ENCODE peak calls at places on chromosomes 4 and X, in seven cellular contexts. Y, D, L, R, I, Z and P are unnamed samples.
A peak's percentile ranks its signal among the peaks of the same experiment; 100 is the strongest.

GRCh38 chr4:1337376-1337831 is 9.6 kb upstream of the UVSSA start:
- DNase-seq in Y (no peak), D (no peak), L (no peak), R (no peak), I (no peak), Z (no peak), P (no peak)

GRCh38 chrX:53265771-53266170 is 15.6 kb downstream of the IQSEC2 start:
- DNase-seq in Y (no peak), D (no peak), L (no peak), R (peak; percentile 65), I (no peak), Z (no peak), P (no peak)

GRCh38 chr4:90281956-90282355 is 154.8 kb downstream of the CCSER1 start:
- DNase-seq in Y (no peak), D (no peak), L (no peak), R (no peak), I (no peak), Z (no peak), P (no peak)

GRCh38 chrX:66022742-66023725 is 16.8 kb downstream of the VSIG4 start:
- DNase-seq in Y (peak; percentile 65), D (no peak), L (no peak), R (peak; percentile 6), I (no peak), Z (no peak), P (no peak)

GRCh38 chr4:113003841-113004240 is 45.6 kb upstream of the ANK2 start:
- DNase-seq in Y (no peak), D (no peak), L (no peak), R (no peak), I (no peak), Z (no peak), P (no peak)

GRCh38 chr4:152165146-152165545 is 370.7 kb downstream of the FBXW7 start:
- DNase-seq in Y (no peak), D (no peak), L (no peak), R (no peak), I (no peak), Z (no peak), P (no peak)

GRCh38 chr4:145739840-145740239 is 59.9 kb downstream of the C4orf51 start:
- DNase-seq in Y (no peak), D (no peak), L (no peak), R (peak; percentile 23), I (peak; percentile 82), Z (no peak), P (no peak)

GRCh38 chr4:8522160-8523120 is 57.8 kb upstream of the GPR78 start:
- DNase-seq in Y (no peak), D (no peak), L (no peak), R (no peak), I (no peak), Z (no peak), P (no peak)

GRCh38 chrX:97790850-97791249 is 907.1 kb downstream of the RPA4 start:
- DNase-seq in Y (peak; percentile 44), D (no peak), L (no peak), R (no peak), I (no peak), Z (no peak), P (no peak)

GRCh38 chr4:121898150-121898549 is 27.9 kb upstream of the BBS7 start:
- DNase-seq in Y (peak; percentile 13), D (no peak), L (no peak), R (no peak), I (peak; percentile 22), Z (no peak), P (no peak)

GRCh38 chr4:129446074-129446473 is 350.1 kb downstream of the C4orf33 start:
- DNase-seq in Y (no peak), D (no peak), L (no peak), R (peak; percentile 2), I (no peak), Z (no peak), P (no peak)

GRCh38 chr4:30005995-30006394 is 714.2 kb upstream of the PCDH7 start:
- DNase-seq in Y (no peak), D (no peak), L (no peak), R (no peak), I (no peak), Z (no peak), P (no peak)

GRCh38 chr4:182346250-182346649 is 103.0 kb downstream of the TENM3 start:
- DNase-seq in Y (no peak), D (no peak), L (no peak), R (no peak), I (no peak), Z (no peak), P (no peak)

GRCh38 chr4:163536101-163536500 is 41.6 kb downstream of the TMA16 start:
- DNase-seq in Y (no peak), D (no peak), L (no peak), R (peak; percentile 9), I (no peak), Z (no peak), P (no peak)

GRCh38 chrX:21798677-21799219 is 40.7 kb upstream of the MBTPS2 start:
- DNase-seq in Y (no peak), D (no peak), L (no peak), R (peak; percentile 9), I (no peak), Z (no peak), P (no peak)

GRCh38 chr4:182655321-182655720 is 261.9 kb downstream of the DCTD start:
- DNase-seq in Y (no peak), D (no peak), L (no peak), R (no peak), I (no peak), Z (no peak), P (no peak)

GRCh38 chr4:7189066-7189465 is 3.3 kb upstream of the SORCS2 start:
- DNase-seq in Y (no peak), D (no peak), L (no peak), R (no peak), I (no peak), Z (no peak), P (no peak)

GRCh38 chrX:20418379-20418778 is 151.7 kb upstream of the RPS6KA3 start:
- DNase-seq in Y (peak; percentile 41), D (no peak), L (no peak), R (no peak), I (no peak), Z (no peak), P (no peak)

GRCh38 chr4:108058685-108059440 is 69.2 kb downstream of the HADH start:
- DNase-seq in Y (no peak), D (no peak), L (no peak), R (peak; percentile 7), I (no peak), Z (no peak), P (no peak)

GRCh38 chr4:128353791-128354190 is 66.2 kb upstream of the PGRMC2 start:
- DNase-seq in Y (no peak), D (no peak), L (no peak), R (no peak), I (no peak), Z (no peak), P (no peak)

GRCh38 chr4:624705-625590 is at the start of gene PDE6B:
- DNase-seq in Y (no peak), D (no peak), L (no peak), R (no peak), I (no peak), Z (no peak), P (no peak)

GRCh38 chr4:77007358-77008230 is 58.0 kb downstream of the SEPTIN11 start:
- DNase-seq in Y (peak; percentile 25), D (peak; percentile 34), L (no peak), R (peak; percentile 94), I (no peak), Z (peak; percentile 47), P (no peak)

GRCh38 chrX:151902813-151903591 is 9.7 kb upstream of the MAGEA4 start:
- DNase-seq in Y (no peak), D (no peak), L (no peak), R (peak; percentile 83), I (peak; percentile 16), Z (peak; percentile 37), P (no peak)

GRCh38 chr4:25951390-25951952 is 37.5 kb downstream of the SMIM20 start:
- DNase-seq in Y (no peak), D (no peak), L (no peak), R (no peak), I (no peak), Z (no peak), P (no peak)

GRCh38 chrX:135324463-135324862 is 15.2 kb downstream of the ETDC start:
- DNase-seq in Y (no peak), D (no peak), L (no peak), R (no peak), I (no peak), Z (no peak), P (no peak)

GRCh38 chrX:13808865-13809264 is 8.0 kb downstream of the GPM6B start:
- DNase-seq in Y (no peak), D (no peak), L (no peak), R (no peak), I (no peak), Z (no peak), P (no peak)

GRCh38 chrX:110108381-110108796 is 105.5 kb downstream of the TMEM164 start:
- DNase-seq in Y (peak; percentile 42), D (peak; percentile 5), L (no peak), R (peak; percentile 80), I (no peak), Z (no peak), P (no peak)

GRCh38 chr4:16066586-16067128 is 17.2 kb downstream of the PROM1 start:
- DNase-seq in Y (no peak), D (no peak), L (no peak), R (no peak), I (no peak), Z (no peak), P (no peak)

GRCh38 chr4:147682755-147683154 is 1.2 kb downstream of the PRMT9 start:
- DNase-seq in Y (no peak), D (no peak), L (no peak), R (no peak), I (no peak), Z (no peak), P (no peak)